ENCODE peak calls at places on chromosomes 2 and 18, in seven cellular contexts. One of them, this sample, is unnamed.

GRCh38 chr18:21300035-21300434 is 58.0 kb downstream of the GREB1L start:
- DNase-seq in NB4: no peak
- DNase-seq in CD4-positive, alpha-beta memory T cell: no peak
- DNase-seq in PC-3: no peak
- DNase-seq in CD8-positive, alpha-beta T cell: no peak
- DNase-seq in MM.1S: no peak
- DNase-seq in GM06990: no peak
- DNase-seq in this sample: no peak

GRCh38 chr2:232761301-232761907 is 15.0 kb downstream of the KCNJ13 start:
- DNase-seq in NB4: peak
- DNase-seq in CD4-positive, alpha-beta memory T cell: peak
- DNase-seq in PC-3: peak
- DNase-seq in CD8-positive, alpha-beta T cell: peak
- DNase-seq in MM.1S: peak
- DNase-seq in GM06990: no peak
- DNase-seq in this sample: peak

GRCh38 chr2:105005170-105005569 is 32.7 kb upstream of the MRPS9 start:
- DNase-seq in NB4: no peak
- DNase-seq in CD4-positive, alpha-beta memory T cell: no peak
- DNase-seq in PC-3: peak
- DNase-seq in CD8-positive, alpha-beta T cell: no peak
- DNase-seq in MM.1S: no peak
- DNase-seq in GM06990: no peak
- DNase-seq in this sample: no peak

GRCh38 chr2:120858361-120858760 is 122.7 kb downstream of the GLI2 start:
- DNase-seq in NB4: no peak
- DNase-seq in CD4-positive, alpha-beta memory T cell: no peak
- DNase-seq in PC-3: no peak
- DNase-seq in CD8-positive, alpha-beta T cell: no peak
- DNase-seq in MM.1S: no peak
- DNase-seq in GM06990: no peak
- DNase-seq in this sample: no peak

GRCh38 chr18:42514522-42514921 is 559.5 kb downstream of the PIK3C3 start:
- DNase-seq in NB4: no peak
- DNase-seq in CD4-positive, alpha-beta memory T cell: no peak
- DNase-seq in PC-3: no peak
- DNase-seq in CD8-positive, alpha-beta T cell: no peak
- DNase-seq in MM.1S: no peak
- DNase-seq in GM06990: no peak
- DNase-seq in this sample: peak

GRCh38 chr2:219578811-219579210 is 6.7 kb downstream of the INHA start:
- DNase-seq in NB4: peak
- DNase-seq in CD4-positive, alpha-beta memory T cell: no peak
- DNase-seq in PC-3: no peak
- DNase-seq in CD8-positive, alpha-beta T cell: no peak
- DNase-seq in MM.1S: no peak
- DNase-seq in GM06990: no peak
- DNase-seq in this sample: peak

GRCh38 chr2:171972329-171972982 is 27.3 kb upstream of the METAP1D start:
- DNase-seq in NB4: no peak
- DNase-seq in CD4-positive, alpha-beta memory T cell: no peak
- DNase-seq in PC-3: no peak
- DNase-seq in CD8-positive, alpha-beta T cell: no peak
- DNase-seq in MM.1S: no peak
- DNase-seq in GM06990: no peak
- DNase-seq in this sample: no peak

GRCh38 chr2:156196031-156196430 is 136.5 kb downstream of the NR4A2 start:
- DNase-seq in NB4: no peak
- DNase-seq in CD4-positive, alpha-beta memory T cell: no peak
- DNase-seq in PC-3: no peak
- DNase-seq in CD8-positive, alpha-beta T cell: no peak
- DNase-seq in MM.1S: no peak
- DNase-seq in GM06990: no peak
- DNase-seq in this sample: no peak

GRCh38 chr2:71605781-71606241 is 152.4 kb downstream of the DYSF start:
- DNase-seq in NB4: no peak
- DNase-seq in CD4-positive, alpha-beta memory T cell: no peak
- DNase-seq in PC-3: no peak
- DNase-seq in CD8-positive, alpha-beta T cell: no peak
- DNase-seq in MM.1S: no peak
- DNase-seq in GM06990: no peak
- DNase-seq in this sample: no peak

GRCh38 chr2:141515931-141516330 is 614.9 kb downstream of the LRP1B start:
- DNase-seq in NB4: no peak
- DNase-seq in CD4-positive, alpha-beta memory T cell: no peak
- DNase-seq in PC-3: no peak
- DNase-seq in CD8-positive, alpha-beta T cell: no peak
- DNase-seq in MM.1S: no peak
- DNase-seq in GM06990: no peak
- DNase-seq in this sample: no peak

DNA sequence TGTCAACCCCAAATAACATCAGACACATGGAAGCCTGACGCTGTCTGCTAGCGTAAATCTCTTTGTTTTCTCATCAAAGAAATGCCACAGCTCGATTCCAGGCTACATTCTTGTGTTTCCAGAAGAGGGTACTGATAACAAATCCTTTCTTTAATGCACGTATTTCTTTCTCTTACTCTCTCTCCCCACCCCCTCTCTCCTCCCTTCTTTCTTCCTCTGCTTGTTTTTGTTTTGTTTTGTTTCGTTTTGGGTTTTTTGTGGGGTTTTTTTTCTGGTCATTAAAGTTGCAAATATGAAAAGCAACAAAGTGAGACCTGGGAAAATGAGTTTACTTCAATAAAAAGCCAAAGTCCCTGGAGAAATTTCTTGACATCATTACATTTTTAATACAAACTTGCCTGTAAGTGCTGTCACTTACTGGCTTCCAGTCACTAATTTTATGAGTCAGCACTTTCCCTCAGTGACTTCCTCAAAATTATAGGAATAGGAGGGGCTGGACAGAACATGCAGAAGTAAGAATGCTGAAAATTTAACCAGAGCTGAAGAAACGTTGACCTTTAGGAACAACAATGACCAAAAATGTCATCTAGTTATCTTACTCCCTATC is 106.7 kb upstream of the NABP1 start:
- DNase-seq in NB4: peak
- DNase-seq in CD4-positive, alpha-beta memory T cell: peak
- DNase-seq in PC-3: peak
- DNase-seq in CD8-positive, alpha-beta T cell: peak
- DNase-seq in MM.1S: peak
- DNase-seq in GM06990: peak
- DNase-seq in this sample: peak
- H3K4me3 ChIP-seq in NB4: peak
- H3K4me3 ChIP-seq in CD4-positive, alpha-beta memory T cell: no peak
- H3K4me3 ChIP-seq in PC-3: peak
- H3K4me3 ChIP-seq in CD8-positive, alpha-beta T cell: no peak
- H3K4me3 ChIP-seq in MM.1S: peak
- H3K4me3 ChIP-seq in GM06990: no peak
- H3K4me3 ChIP-seq in this sample: no peak

DNA sequence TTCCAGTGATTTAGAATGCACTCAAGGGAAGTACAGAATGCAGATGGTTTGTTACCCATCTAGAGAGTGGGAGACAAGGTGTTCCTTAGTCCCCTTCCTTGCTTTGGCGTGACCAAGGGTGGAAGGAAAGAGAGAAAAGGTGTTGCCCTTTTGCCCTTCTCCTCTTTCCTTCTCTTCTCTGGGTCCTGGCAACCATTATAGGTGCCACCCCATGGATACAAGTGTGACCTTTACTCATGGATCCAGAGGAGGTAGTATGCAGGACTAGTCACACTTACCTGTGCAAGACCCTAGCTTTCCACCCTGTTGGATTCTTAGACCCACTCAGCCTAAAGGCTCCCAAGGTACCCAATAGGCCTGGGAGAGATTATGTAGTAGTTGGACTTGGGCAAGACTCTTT is 11.6 kb upstream of the RBFA start:
- DNase-seq in NB4: peak
- DNase-seq in CD4-positive, alpha-beta memory T cell: no peak
- DNase-seq in PC-3: peak
- DNase-seq in CD8-positive, alpha-beta T cell: no peak
- DNase-seq in MM.1S: peak
- DNase-seq in GM06990: no peak
- DNase-seq in this sample: peak
- H3K4me3 ChIP-seq in NB4: no peak
- H3K4me3 ChIP-seq in CD4-positive, alpha-beta memory T cell: no peak
- H3K4me3 ChIP-seq in PC-3: no peak
- H3K4me3 ChIP-seq in CD8-positive, alpha-beta T cell: no peak
- H3K4me3 ChIP-seq in MM.1S: no peak
- H3K4me3 ChIP-seq in GM06990: no peak
- H3K4me3 ChIP-seq in this sample: no peak

GRCh38 chr2:231614559-231615057 is 21.9 kb downstream of the TEX44 start:
- DNase-seq in NB4: peak
- DNase-seq in CD4-positive, alpha-beta memory T cell: no peak
- DNase-seq in PC-3: no peak
- DNase-seq in CD8-positive, alpha-beta T cell: peak
- DNase-seq in MM.1S: no peak
- DNase-seq in GM06990: peak
- DNase-seq in this sample: no peak

GRCh38 chr2:231613655-231614558 is 21.2 kb downstream of the TEX44 start:
- DNase-seq in NB4: peak
- DNase-seq in CD4-positive, alpha-beta memory T cell: peak
- DNase-seq in PC-3: peak
- DNase-seq in CD8-positive, alpha-beta T cell: peak
- DNase-seq in MM.1S: peak
- DNase-seq in GM06990: peak
- DNase-seq in this sample: peak

GRCh38 chr2:231611273-231612198 is 18.9 kb downstream of the TEX44 start:
- DNase-seq in NB4: peak
- DNase-seq in CD4-positive, alpha-beta memory T cell: peak
- DNase-seq in PC-3: peak
- DNase-seq in CD8-positive, alpha-beta T cell: peak
- DNase-seq in MM.1S: no peak
- DNase-seq in GM06990: no peak
- DNase-seq in this sample: peak

GRCh38 chr2:231613054-231613654 is 20.5 kb downstream of the TEX44 start:
- DNase-seq in NB4: no peak
- DNase-seq in CD4-positive, alpha-beta memory T cell: no peak
- DNase-seq in PC-3: no peak
- DNase-seq in CD8-positive, alpha-beta T cell: no peak
- DNase-seq in MM.1S: no peak
- DNase-seq in GM06990: no peak
- DNase-seq in this sample: no peak

GRCh38 chr2:231612199-231613053 is 19.8 kb downstream of the TEX44 start:
- DNase-seq in NB4: peak
- DNase-seq in CD4-positive, alpha-beta memory T cell: peak
- DNase-seq in PC-3: peak
- DNase-seq in CD8-positive, alpha-beta T cell: peak
- DNase-seq in MM.1S: peak
- DNase-seq in GM06990: peak
- DNase-seq in this sample: peak
- H3K4me3 ChIP-seq in NB4: peak
- H3K4me3 ChIP-seq in CD4-positive, alpha-beta memory T cell: peak
- H3K4me3 ChIP-seq in PC-3: peak
- H3K4me3 ChIP-seq in CD8-positive, alpha-beta T cell: peak
- H3K4me3 ChIP-seq in MM.1S: peak
- H3K4me3 ChIP-seq in GM06990: no peak
- H3K4me3 ChIP-seq in this sample: no peak

DNA sequence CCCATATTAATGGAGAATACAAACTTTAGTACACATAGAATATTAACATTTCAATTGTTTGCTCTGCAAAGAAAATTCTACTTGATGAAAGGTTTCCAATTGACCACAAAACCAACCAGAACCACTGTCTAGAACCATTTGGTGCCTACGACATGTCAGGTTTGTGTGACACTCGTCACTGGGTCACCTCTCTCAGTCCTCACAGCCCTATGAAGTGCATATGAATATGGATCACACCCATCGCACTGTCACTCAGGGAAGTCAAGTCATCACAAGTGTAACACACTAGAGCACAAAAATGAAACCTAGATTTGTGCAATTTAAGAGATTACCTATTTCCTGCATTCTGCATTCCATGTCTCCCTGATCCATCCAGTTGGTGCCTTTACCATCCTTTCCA is 43.7 kb downstream of the PTPN2 start:
- DNase-seq in NB4: no peak
- DNase-seq in CD4-positive, alpha-beta memory T cell: no peak
- DNase-seq in PC-3: no peak
- DNase-seq in CD8-positive, alpha-beta T cell: no peak
- DNase-seq in MM.1S: no peak
- DNase-seq in GM06990: no peak
- DNase-seq in this sample: no peak
- H3K4me3 ChIP-seq in NB4: no peak
- H3K4me3 ChIP-seq in CD4-positive, alpha-beta memory T cell: peak
- H3K4me3 ChIP-seq in PC-3: no peak
- H3K4me3 ChIP-seq in CD8-positive, alpha-beta T cell: no peak
- H3K4me3 ChIP-seq in MM.1S: peak
- H3K4me3 ChIP-seq in GM06990: peak
- H3K4me3 ChIP-seq in this sample: no peak

GRCh38 chr2:223464071-223464470 is 138.1 kb downstream of the SCG2 start:
- DNase-seq in NB4: peak
- DNase-seq in CD4-positive, alpha-beta memory T cell: no peak
- DNase-seq in PC-3: no peak
- DNase-seq in CD8-positive, alpha-beta T cell: no peak
- DNase-seq in MM.1S: no peak
- DNase-seq in GM06990: no peak
- DNase-seq in this sample: peak

GRCh38 chr2:223460774-223461211 is 141.4 kb downstream of the SCG2 start:
- DNase-seq in NB4: peak
- DNase-seq in CD4-positive, alpha-beta memory T cell: no peak
- DNase-seq in PC-3: peak
- DNase-seq in CD8-positive, alpha-beta T cell: no peak
- DNase-seq in MM.1S: no peak
- DNase-seq in GM06990: no peak
- DNase-seq in this sample: peak

GRCh38 chr2:223457301-223457700 is 144.9 kb downstream of the SCG2 start:
- DNase-seq in NB4: no peak
- DNase-seq in CD4-positive, alpha-beta memory T cell: no peak
- DNase-seq in PC-3: no peak
- DNase-seq in CD8-positive, alpha-beta T cell: no peak
- DNase-seq in MM.1S: no peak
- DNase-seq in GM06990: no peak
- DNase-seq in this sample: no peak

DNA sequence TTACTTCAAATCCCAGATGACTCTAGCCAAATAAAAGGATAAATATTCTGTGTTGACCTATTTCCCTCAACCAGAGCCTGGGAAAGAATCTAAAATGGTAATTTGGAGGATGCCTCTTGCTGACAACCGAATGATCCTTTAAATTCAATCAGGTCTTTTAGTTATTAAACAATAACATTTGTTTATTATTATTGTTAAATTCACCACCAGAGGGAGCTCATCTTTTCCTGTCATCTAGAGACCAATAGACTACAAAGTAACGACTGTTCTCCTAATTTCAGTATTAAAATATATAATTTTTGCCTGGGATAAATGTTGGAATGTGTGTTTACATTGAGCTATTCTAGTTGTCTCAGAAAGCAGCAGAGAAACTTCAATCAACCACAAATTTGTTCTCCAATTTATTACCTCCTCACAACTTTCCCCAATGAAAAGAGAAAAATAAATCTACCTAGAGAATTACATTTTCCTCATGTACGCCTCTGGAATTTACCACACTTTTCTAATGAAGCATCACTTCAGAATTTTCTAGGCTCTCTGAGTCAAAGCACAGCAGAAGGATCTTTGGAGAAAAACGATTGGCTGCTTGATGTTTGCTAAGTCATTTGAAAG is 142.7 kb downstream of the SCG2 start:
- DNase-seq in NB4: peak
- DNase-seq in CD4-positive, alpha-beta memory T cell: no peak
- DNase-seq in PC-3: peak
- DNase-seq in CD8-positive, alpha-beta T cell: no peak
- DNase-seq in MM.1S: no peak
- DNase-seq in GM06990: no peak
- DNase-seq in this sample: peak
- H3K4me3 ChIP-seq in NB4: no peak
- H3K4me3 ChIP-seq in CD4-positive, alpha-beta memory T cell: no peak
- H3K4me3 ChIP-seq in PC-3: no peak
- H3K4me3 ChIP-seq in CD8-positive, alpha-beta T cell: no peak
- H3K4me3 ChIP-seq in MM.1S: no peak
- H3K4me3 ChIP-seq in GM06990: no peak
- H3K4me3 ChIP-seq in this sample: no peak

This sample was measured in cardiac fibroblast.